ENCODE peak calls at places on chromosomes 7 and 10, in four cellular contexts. Y, T, L and C are unnamed samples.

GRCh38 chr10:21464134-21464533 is 61.3 kb downstream of the SKIDA1 start:
- DNase-seq in Y (no peak), T (no peak), L (no peak), C (no peak)

GRCh38 chr10:44908071-44908709 is 2.9 kb upstream of the TMEM72 start:
- DNase-seq in Y (peak), T (no peak), L (no peak), C (no peak)

GRCh38 chr10:121644501-121644900 is 46.3 kb upstream of the FGFR2 start:
- DNase-seq in Y (no peak), T (no peak), L (no peak), C (no peak)

GRCh38 chr10:65581426-65582026 is 1344.3 kb upstream of the LRRTM3 start:
- DNase-seq in Y (no peak), T (no peak), L (no peak), C (no peak)

GRCh38 chr7:204326-204725 is 12.0 kb downstream of the FAM20C start:
- DNase-seq in Y (no peak), T (no peak), L (no peak), C (no peak)

GRCh38 chr7:8254667-8255066 is 7.3 kb downstream of the ICA1 start:
- DNase-seq in Y (no peak), T (peak), L (no peak), C (no peak)

GRCh38 chr7:149638566-149639320 is 134.6 kb downstream of the ZNF467 start:
- DNase-seq in Y (no peak), T (no peak), L (no peak), C (peak)

GRCh38 chr7:17506090-17506489 is 207.6 kb downstream of the AHR start:
- DNase-seq in Y (peak), T (peak), L (peak), C (no peak)

GRCh38 chr10:63129888-63130287 is 3.2 kb upstream of the NRBF2 start:
- DNase-seq in Y (no peak), T (no peak), L (no peak), C (no peak)

GRCh38 chr7:106216517-106217088 is 68.2 kb downstream of the NAMPT start:
- DNase-seq in Y (peak), T (peak), L (peak), C (no peak)

GRCh38 chr7:106215868-106216516 is 68.8 kb downstream of the NAMPT start:
- DNase-seq in Y (no peak), T (no peak), L (no peak), C (no peak)

GRCh38 chr7:106219170-106219569 is 65.6 kb downstream of the NAMPT start:
- DNase-seq in Y (no peak), T (no peak), L (no peak), C (no peak)

GRCh38 chr7:106218546-106218945 is 66.2 kb downstream of the NAMPT start:
- DNase-seq in Y (peak), T (no peak), L (no peak), C (no peak)

GRCh38 chr7:106217089-106217542 is 67.7 kb downstream of the NAMPT start:
- DNase-seq in Y (peak), T (peak), L (peak), C (peak)
- H3K27ac ChIP-seq in Y (peak), T (peak), L (peak), C (peak)

GRCh38 chr7:26189697-26190096 is 10.8 kb downstream of the HNRNPA2B1 start:
- DNase-seq in Y (no peak), T (no peak), L (no peak), C (no peak)
- TF ChIP-seq POLR2A in Y (no peak), T (no peak), L (no peak), C (no peak)

GRCh38 chr7:50783304-50783703 is 608 bp upstream of the GRB10 start:
- DNase-seq in Y (no peak), T (no peak), L (no peak), C (no peak)

GRCh38 chr7:50782376-50783208 is at the start of gene GRB10:
- DNase-seq in Y (peak), T (no peak), L (no peak), C (no peak)

GRCh38 chr7:50780436-50780835 is 2.3 kb downstream of the GRB10 start:
- DNase-seq in Y (no peak), T (no peak), L (no peak), C (no peak)

GRCh38 chr7:50781894-50782293 is 802 bp downstream of the GRB10 start:
- DNase-seq in Y (no peak), T (no peak), L (no peak), C (no peak)

GRCh38 chr7:50781371-50781770 is 1.3 kb downstream of the GRB10 start:
- DNase-seq in Y (no peak), T (peak), L (no peak), C (no peak)
- H3K4me3 ChIP-seq in Y (no peak), T (peak), L (no peak), C (peak)

DNA sequence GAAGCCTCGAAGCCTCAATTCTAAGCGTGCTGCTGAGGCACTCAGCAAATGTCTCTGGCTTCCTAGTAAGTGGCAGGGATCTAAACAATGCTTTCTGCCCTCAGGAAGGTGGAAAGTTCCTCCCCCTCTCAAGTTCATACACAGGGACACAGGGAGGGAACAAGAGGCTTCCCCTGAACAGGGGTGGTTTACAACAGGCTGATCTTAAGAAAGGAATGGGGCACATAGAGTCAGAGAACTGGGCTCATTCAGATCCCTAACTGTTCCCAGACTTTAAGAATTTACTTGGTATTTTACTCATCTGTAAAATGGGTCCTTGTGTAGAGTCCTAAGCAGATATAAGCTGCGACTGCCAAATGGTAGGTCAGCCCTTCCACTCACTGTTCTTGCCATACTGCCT is 2.5 kb downstream of the TNS3 start:
- DNase-seq in Y (no peak), T (no peak), L (peak), C (no peak)
- H3K27ac ChIP-seq in Y (peak), T (peak), L (peak), C (peak)

GRCh38 chr7:130065500-130066152 is 4.7 kb upstream of the KLHDC10 start:
- DNase-seq in Y (peak), T (no peak), L (no peak), C (no peak)

GRCh38 chr7:130071701-130072622 is 1.6 kb downstream of the KLHDC10 start:
- DNase-seq in Y (peak), T (peak), L (peak), C (no peak)

GRCh38 chr7:130070900-130071622 is 727 bp downstream of the KLHDC10 start:
- DNase-seq in Y (no peak), T (no peak), L (no peak), C (no peak)

GRCh38 chr7:130069179-130069977 is 956 bp upstream of the KLHDC10 start:
- DNase-seq in Y (no peak), T (no peak), L (no peak), C (no peak)

GRCh38 chr7:130069978-130070899 is at the start of gene KLHDC10:
- DNase-seq in Y (peak), T (peak), L (peak), C (peak)
- TF ChIP-seq POLR2A in Y (no peak), T (peak), L (peak), C (no peak)

GRCh38 chr10:61663466-61663865 is 737 bp downstream of the CABCOCO1 start:
- DNase-seq in Y (no peak), T (no peak), L (no peak), C (no peak)
- H3K4me3 ChIP-seq in Y (no peak), T (peak), L (peak), C (peak)

GRCh38 chr10:84308021-84308420 is 20.4 kb upstream of the CCSER2 start:
- DNase-seq in Y (peak), T (no peak), L (no peak), C (no peak)
- H3K27ac ChIP-seq in Y (peak), T (no peak), L (no peak), C (no peak)

GRCh38 chr10:3783721-3784432 is 1.1 kb downstream of the KLF6 start:
- DNase-seq in Y (peak), T (peak), L (peak), C (no peak)
- TF ChIP-seq POLR2A in Y (no peak), T (peak), L (no peak), C (peak)

GRCh38 chr7:99997545-99998137 is 17.8 kb upstream of the ZKSCAN1 start:
- DNase-seq in Y (no peak), T (peak), L (no peak), C (no peak)
- H3K4me3 ChIP-seq in Y (peak), T (peak), L (no peak), C (peak)

GRCh38 chr7:69953319-69954067 is 355.2 kb downstream of the AUTS2 start:
- DNase-seq in Y (no peak), T (no peak), L (no peak), C (no peak)
- H3K27ac ChIP-seq in Y (no peak), T (no peak), L (no peak), C (no peak)